ENCODE peak calls at places on chromosomes 2 and 18, in seven cellular contexts. One of them, this sample, is unnamed.

GRCh38 chr18:2337552-2338141 is 233.7 kb downstream of the METTL4 start:
- DNase-seq in caudate nucleus: no peak
- DNase-seq in activated CD8-positive, alpha-beta T cell treated with anti-CD3 and anti-CD28 coated beads for 36 hours: peak; percentile 70
- DNase-seq in upper lobe of right lung: no peak
- DNase-seq in T-cell: peak; percentile 37
- DNase-seq in nephron progenitor cell: no peak
- DNase-seq in brain microvascular endothelial cell: peak; percentile 31
- DNase-seq in this sample: no peak

GRCh38 chr18:58095655-58096054 is 51.6 kb downstream of the NEDD4L start:
- DNase-seq in brain microvascular endothelial cell: no peak
- DNase-seq in activated CD8-positive, alpha-beta T cell treated with anti-CD3 and anti-CD28 coated beads for 36 hours: no peak
- DNase-seq in caudate nucleus: no peak
- DNase-seq in upper lobe of right lung: no peak
- DNase-seq in nephron progenitor cell: no peak
- DNase-seq in T-cell: no peak
- DNase-seq in this sample: no peak

GRCh38 chr18:57837917-57838548 is 34.9 kb upstream of the ATP8B1 start:
- DNase-seq in brain microvascular endothelial cell: peak; percentile 83
- DNase-seq in nephron progenitor cell: no peak
- DNase-seq in activated CD8-positive, alpha-beta T cell treated with anti-CD3 and anti-CD28 coated beads for 36 hours: peak; percentile 81
- DNase-seq in T-cell: no peak
- DNase-seq in upper lobe of right lung: no peak
- DNase-seq in caudate nucleus: no peak
- DNase-seq in this sample: no peak

GRCh38 chr2:62482558-62483352 is 23.2 kb downstream of the TMEM17 start:
- DNase-seq in activated CD8-positive, alpha-beta T cell treated with anti-CD3 and anti-CD28 coated beads for 36 hours: no peak
- DNase-seq in brain microvascular endothelial cell: no peak
- DNase-seq in upper lobe of right lung: no peak
- DNase-seq in caudate nucleus: no peak
- DNase-seq in T-cell: no peak
- DNase-seq in nephron progenitor cell: no peak
- DNase-seq in this sample: no peak

GRCh38 chr2:8138923-8139667 is 542.8 kb upstream of the ID2 start:
- DNase-seq in brain microvascular endothelial cell: no peak
- DNase-seq in T-cell: no peak
- DNase-seq in upper lobe of right lung: no peak
- DNase-seq in caudate nucleus: no peak
- DNase-seq in nephron progenitor cell: no peak
- DNase-seq in activated CD8-positive, alpha-beta T cell treated with anti-CD3 and anti-CD28 coated beads for 36 hours: no peak
- DNase-seq in this sample: no peak

GRCh38 chr18:58125756-58126155 is 81.7 kb downstream of the NEDD4L start:
- DNase-seq in caudate nucleus: no peak
- DNase-seq in activated CD8-positive, alpha-beta T cell treated with anti-CD3 and anti-CD28 coated beads for 36 hours: no peak
- DNase-seq in T-cell: no peak
- DNase-seq in upper lobe of right lung: no peak
- DNase-seq in brain microvascular endothelial cell: no peak
- DNase-seq in nephron progenitor cell: no peak
- DNase-seq in this sample: no peak

GRCh38 chr2:200864206-200864976 is at the start of gene CLK1:
- DNase-seq in brain microvascular endothelial cell: peak; percentile 90
- DNase-seq in T-cell: peak; percentile 99
- DNase-seq in activated CD8-positive, alpha-beta T cell treated with anti-CD3 and anti-CD28 coated beads for 36 hours: peak; percentile 98
- DNase-seq in upper lobe of right lung: peak; percentile 99
- DNase-seq in nephron progenitor cell: peak; percentile 90
- DNase-seq in caudate nucleus: peak; percentile 89
- DNase-seq in this sample: peak; percentile 90

GRCh38 chr18:36693931-36694661 is 134.7 kb downstream of the TPGS2 start:
- DNase-seq in brain microvascular endothelial cell: no peak
- DNase-seq in nephron progenitor cell: no peak
- DNase-seq in upper lobe of right lung: no peak
- DNase-seq in T-cell: no peak
- DNase-seq in activated CD8-positive, alpha-beta T cell treated with anti-CD3 and anti-CD28 coated beads for 36 hours: no peak
- DNase-seq in caudate nucleus: no peak
- DNase-seq in this sample: no peak

GRCh38 chr2:10668402-10669012 is 21.3 kb downstream of the NOL10 start:
- DNase-seq in brain microvascular endothelial cell: peak; percentile 49
- DNase-seq in activated CD8-positive, alpha-beta T cell treated with anti-CD3 and anti-CD28 coated beads for 36 hours: peak; percentile 38
- DNase-seq in caudate nucleus: no peak
- DNase-seq in T-cell: peak; percentile 20
- DNase-seq in upper lobe of right lung: no peak
- DNase-seq in nephron progenitor cell: peak; percentile 21
- DNase-seq in this sample: peak; percentile 46

GRCh38 chr18:48947583-48947982 is 3.2 kb downstream of the SMAD7 start:
- DNase-seq in brain microvascular endothelial cell: no peak
- DNase-seq in nephron progenitor cell: no peak
- DNase-seq in caudate nucleus: no peak
- DNase-seq in activated CD8-positive, alpha-beta T cell treated with anti-CD3 and anti-CD28 coated beads for 36 hours: no peak
- DNase-seq in T-cell: no peak
- DNase-seq in upper lobe of right lung: no peak
- DNase-seq in this sample: no peak